ENCODE peak calls at places on chromosomes 12 and 14, in seven cellular contexts. G is keratinocyte, D is B cell, H is G401, T is stomach, C is tibial artery, K is epithelial cell of proximal tubule. E is an unnamed sample.

GRCh38 chr12:57005980-57006808 is at the start of gene ZBTB39:
- DNase-seq in C (peak), D (peak), H (peak), K (no peak), T (peak), G (no peak), E (peak)

GRCh38 chr14:88380405-88380804 is 5.1 kb upstream of the SPATA7 start:
- DNase-seq in K (no peak), G (no peak), H (peak), D (no peak), C (no peak), T (no peak), E (no peak)

GRCh38 chr12:53660064-53660463 is 15.8 kb downstream of the ATP5MC2 start:
- DNase-seq in T (no peak), K (no peak), H (no peak), C (peak), D (no peak), G (no peak), E (no peak)

GRCh38 chr12:132813443-132813842 is 15.2 kb downstream of the GOLGA3 start:
- DNase-seq in D (peak), H (no peak), T (no peak), C (no peak), G (no peak), K (no peak), E (no peak)

GRCh38 chr14:51616724-51617409 is 34.8 kb upstream of the FRMD6 start:
- DNase-seq in H (peak), K (peak), D (no peak), C (no peak), T (peak), G (peak), E (no peak)

GRCh38 chr12:103786201-103786600 is 54.8 kb downstream of the NT5DC3 start:
- DNase-seq in G (no peak), T (no peak), D (no peak), K (no peak), C (no peak), H (no peak), E (no peak)

GRCh38 chr12:13036881-13037280 is 7.3 kb upstream of the FAM234B start:
- DNase-seq in T (no peak), H (no peak), D (no peak), K (no peak), C (no peak), G (no peak), E (no peak)

GRCh38 chr14:88870777-88871176 is 46.3 kb downstream of the TTC8 start:
- DNase-seq in H (no peak), T (no peak), C (no peak), K (no peak), G (no peak), D (no peak), E (no peak)

GRCh38 chr12:123571343-123571813 is 13.0 kb upstream of the TMED2 start:
- DNase-seq in D (no peak), K (peak), G (no peak), C (peak), H (peak), T (peak), E (no peak)

GRCh38 chr14:34297786-34298520 is 164.1 kb downstream of the SPTSSA start:
- DNase-seq in H (no peak), T (no peak), C (no peak), D (no peak), K (no peak), G (no peak), E (no peak)

GRCh38 chr12:124449623-124450375 is 117.6 kb downstream of the NCOR2 start:
- DNase-seq in K (no peak), G (no peak), T (no peak), H (no peak), C (no peak), D (no peak), E (no peak)

GRCh38 chr14:101362529-101363260 is 198.6 kb upstream of the DIO3 start:
- DNase-seq in G (no peak), C (no peak), T (no peak), D (no peak), K (no peak), H (no peak), E (no peak)

GRCh38 chr12:28459481-28459880 is 269.2 kb downstream of the CCDC91 start:
- DNase-seq in G (no peak), C (no peak), K (no peak), H (no peak), D (no peak), T (no peak), E (no peak)

GRCh38 chr12:125276567-125276966 is 211.3 kb downstream of the AACS start:
- DNase-seq in H (no peak), T (no peak), C (no peak), K (no peak), G (no peak), D (no peak), E (no peak)

GRCh38 chr12:29562167-29562776 is 64.8 kb upstream of the OVCH1 start:
- DNase-seq in H (no peak), T (no peak), D (no peak), K (no peak), C (peak), G (no peak), E (no peak)

GRCh38 chr14:31441273-31442110 is 15.8 kb downstream of the DTD2 start:
- DNase-seq in G (no peak), H (no peak), T (no peak), K (no peak), D (no peak), C (no peak), E (no peak)

GRCh38 chr12:79420146-79420618 is 270.6 kb downstream of the PAWR start:
- DNase-seq in T (no peak), K (peak), C (no peak), D (peak), G (no peak), H (peak), E (no peak)

E was measured in neural crest cell.